ENCODE peak calls at places on chromosomes 3 and 15, in eight cellular contexts. One of them, this sample, is unnamed.

GRCh38 chr3:1087066-1087555 is 5.7 kb upstream of the CNTN6 start:
- DNase-seq in sigmoid colon: no peak
- DNase-seq in RWPE1: peak
- DNase-seq in foreskin fibroblast: peak
- DNase-seq in GM12878: no peak
- DNase-seq in epithelial cell of esophagus: peak
- DNase-seq in fibroblast of mammary gland: peak
- DNase-seq in MCF 10A: peak
- DNase-seq in this sample: no peak

GRCh38 chr15:90619939-90620338 is 90.2 kb downstream of the CRTC3 start:
- DNase-seq in sigmoid colon: no peak
- DNase-seq in RWPE1: no peak
- DNase-seq in foreskin fibroblast: no peak
- DNase-seq in GM12878: no peak
- DNase-seq in epithelial cell of esophagus: no peak
- DNase-seq in fibroblast of mammary gland: no peak
- DNase-seq in MCF 10A: no peak
- DNase-seq in this sample: no peak

GRCh38 chr3:142224482-142225072 is 808 bp downstream of the GK5 start:
- DNase-seq in sigmoid colon: no peak
- DNase-seq in RWPE1: no peak
- DNase-seq in foreskin fibroblast: no peak
- DNase-seq in GM12878: no peak
- DNase-seq in epithelial cell of esophagus: no peak
- DNase-seq in fibroblast of mammary gland: no peak
- DNase-seq in MCF 10A: no peak
- DNase-seq in this sample: no peak

GRCh38 chr15:63191895-63192603 is 2.6 kb downstream of the RAB8B start:
- DNase-seq in sigmoid colon: no peak
- DNase-seq in RWPE1: no peak
- DNase-seq in foreskin fibroblast: no peak
- DNase-seq in GM12878: peak
- DNase-seq in epithelial cell of esophagus: no peak
- DNase-seq in fibroblast of mammary gland: no peak
- DNase-seq in MCF 10A: no peak
- DNase-seq in this sample: no peak

GRCh38 chr15:31330836-31331235 is 4.2 kb downstream of the KLF13 start:
- DNase-seq in sigmoid colon: no peak
- DNase-seq in RWPE1: no peak
- DNase-seq in foreskin fibroblast: no peak
- DNase-seq in GM12878: no peak
- DNase-seq in epithelial cell of esophagus: no peak
- DNase-seq in fibroblast of mammary gland: no peak
- DNase-seq in MCF 10A: no peak
- DNase-seq in this sample: no peak

GRCh38 chr15:25675396-25675795 is 187.7 kb downstream of the ATP10A start:
- DNase-seq in sigmoid colon: no peak
- DNase-seq in RWPE1: no peak
- DNase-seq in foreskin fibroblast: no peak
- DNase-seq in GM12878: no peak
- DNase-seq in epithelial cell of esophagus: no peak
- DNase-seq in fibroblast of mammary gland: no peak
- DNase-seq in MCF 10A: no peak
- DNase-seq in this sample: no peak

GRCh38 chr3:31926543-31926942 is 54.5 kb downstream of the OSBPL10 start:
- DNase-seq in sigmoid colon: no peak
- DNase-seq in RWPE1: no peak
- DNase-seq in foreskin fibroblast: no peak
- DNase-seq in GM12878: no peak
- DNase-seq in epithelial cell of esophagus: no peak
- DNase-seq in fibroblast of mammary gland: no peak
- DNase-seq in MCF 10A: no peak
- DNase-seq in this sample: no peak

GRCh38 chr15:65355983-65356353 is 21.8 kb downstream of the IGDCC3 start:
- DNase-seq in sigmoid colon: no peak
- DNase-seq in RWPE1: no peak
- DNase-seq in foreskin fibroblast: no peak
- DNase-seq in GM12878: no peak
- DNase-seq in epithelial cell of esophagus: no peak
- DNase-seq in fibroblast of mammary gland: no peak
- DNase-seq in MCF 10A: no peak
- DNase-seq in this sample: no peak

GRCh38 chr3:132180337-132180791 is 136.8 kb upstream of the ACP3 start:
- DNase-seq in sigmoid colon: no peak
- DNase-seq in RWPE1: peak
- DNase-seq in foreskin fibroblast: peak
- DNase-seq in GM12878: peak
- DNase-seq in epithelial cell of esophagus: peak
- DNase-seq in fibroblast of mammary gland: peak
- DNase-seq in MCF 10A: peak
- DNase-seq in this sample: no peak

GRCh38 chr15:40342421-40343313 is 1.9 kb upstream of the CCDC9B start:
- DNase-seq in sigmoid colon: no peak
- DNase-seq in RWPE1: no peak
- DNase-seq in foreskin fibroblast: no peak
- DNase-seq in GM12878: no peak
- DNase-seq in epithelial cell of esophagus: peak
- DNase-seq in fibroblast of mammary gland: peak
- DNase-seq in MCF 10A: peak
- DNase-seq in this sample: no peak

GRCh38 chr3:157906627-157907026 is 199.6 kb downstream of the SHOX2 start:
- DNase-seq in sigmoid colon: no peak
- DNase-seq in RWPE1: no peak
- DNase-seq in foreskin fibroblast: no peak
- DNase-seq in GM12878: no peak
- DNase-seq in epithelial cell of esophagus: peak
- DNase-seq in fibroblast of mammary gland: peak
- DNase-seq in MCF 10A: peak
- DNase-seq in this sample: no peak

GRCh38 chr3:67415504-67415903 is 238.9 kb downstream of the SUCLG2 start:
- DNase-seq in sigmoid colon: no peak
- DNase-seq in RWPE1: no peak
- DNase-seq in foreskin fibroblast: peak
- DNase-seq in GM12878: no peak
- DNase-seq in epithelial cell of esophagus: no peak
- DNase-seq in fibroblast of mammary gland: peak
- DNase-seq in MCF 10A: no peak
- DNase-seq in this sample: no peak

GRCh38 chr3:67419779-67420178 is 234.6 kb downstream of the SUCLG2 start:
- DNase-seq in sigmoid colon: no peak
- DNase-seq in RWPE1: no peak
- DNase-seq in foreskin fibroblast: no peak
- DNase-seq in GM12878: no peak
- DNase-seq in epithelial cell of esophagus: no peak
- DNase-seq in fibroblast of mammary gland: no peak
- DNase-seq in MCF 10A: no peak
- DNase-seq in this sample: no peak

GRCh38 chr3:67414740-67415139 is 239.7 kb downstream of the SUCLG2 start:
- DNase-seq in sigmoid colon: no peak
- DNase-seq in RWPE1: no peak
- DNase-seq in foreskin fibroblast: no peak
- DNase-seq in GM12878: no peak
- DNase-seq in epithelial cell of esophagus: no peak
- DNase-seq in fibroblast of mammary gland: peak
- DNase-seq in MCF 10A: no peak
- DNase-seq in this sample: no peak

GRCh38 chr3:67418539-67419529 is 235.6 kb downstream of the SUCLG2 start:
- DNase-seq in sigmoid colon: no peak
- DNase-seq in RWPE1: no peak
- DNase-seq in foreskin fibroblast: no peak
- DNase-seq in GM12878: no peak
- DNase-seq in epithelial cell of esophagus: no peak
- DNase-seq in fibroblast of mammary gland: peak
- DNase-seq in MCF 10A: no peak
- DNase-seq in this sample: no peak

DNA sequence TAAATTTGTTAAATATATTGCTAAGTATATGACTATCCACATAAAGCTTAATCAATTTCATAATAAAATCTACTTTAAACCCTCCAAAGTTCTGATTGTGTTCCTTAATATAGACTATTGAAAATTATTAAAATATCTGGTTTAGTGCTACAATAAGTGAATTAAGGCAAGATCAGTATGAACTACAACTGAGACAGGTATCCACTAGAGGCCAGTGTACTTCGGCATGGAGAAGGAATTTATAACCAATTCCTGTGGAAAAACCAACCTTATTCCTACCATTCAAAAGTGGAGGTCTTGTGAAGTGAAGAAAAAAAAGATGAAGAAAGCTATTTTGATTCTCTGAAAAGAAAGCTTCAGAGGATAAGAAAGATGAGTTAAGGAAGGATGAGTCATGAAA is 237.7 kb downstream of the SUCLG2 start:
- DNase-seq in sigmoid colon: no peak
- DNase-seq in RWPE1: no peak
- DNase-seq in foreskin fibroblast: no peak
- DNase-seq in GM12878: no peak
- DNase-seq in epithelial cell of esophagus: no peak
- DNase-seq in fibroblast of mammary gland: peak
- DNase-seq in MCF 10A: no peak
- DNase-seq in this sample: no peak
- TF ChIP-seq CTCF in sigmoid colon: no peak
- TF ChIP-seq CTCF in RWPE1: no peak
- TF ChIP-seq CTCF in foreskin fibroblast: no peak
- TF ChIP-seq CTCF in GM12878: no peak
- TF ChIP-seq CTCF in epithelial cell of esophagus: no peak
- TF ChIP-seq CTCF in fibroblast of mammary gland: peak
- TF ChIP-seq CTCF in MCF 10A: no peak
- TF ChIP-seq CTCF in this sample: no peak

DNA sequence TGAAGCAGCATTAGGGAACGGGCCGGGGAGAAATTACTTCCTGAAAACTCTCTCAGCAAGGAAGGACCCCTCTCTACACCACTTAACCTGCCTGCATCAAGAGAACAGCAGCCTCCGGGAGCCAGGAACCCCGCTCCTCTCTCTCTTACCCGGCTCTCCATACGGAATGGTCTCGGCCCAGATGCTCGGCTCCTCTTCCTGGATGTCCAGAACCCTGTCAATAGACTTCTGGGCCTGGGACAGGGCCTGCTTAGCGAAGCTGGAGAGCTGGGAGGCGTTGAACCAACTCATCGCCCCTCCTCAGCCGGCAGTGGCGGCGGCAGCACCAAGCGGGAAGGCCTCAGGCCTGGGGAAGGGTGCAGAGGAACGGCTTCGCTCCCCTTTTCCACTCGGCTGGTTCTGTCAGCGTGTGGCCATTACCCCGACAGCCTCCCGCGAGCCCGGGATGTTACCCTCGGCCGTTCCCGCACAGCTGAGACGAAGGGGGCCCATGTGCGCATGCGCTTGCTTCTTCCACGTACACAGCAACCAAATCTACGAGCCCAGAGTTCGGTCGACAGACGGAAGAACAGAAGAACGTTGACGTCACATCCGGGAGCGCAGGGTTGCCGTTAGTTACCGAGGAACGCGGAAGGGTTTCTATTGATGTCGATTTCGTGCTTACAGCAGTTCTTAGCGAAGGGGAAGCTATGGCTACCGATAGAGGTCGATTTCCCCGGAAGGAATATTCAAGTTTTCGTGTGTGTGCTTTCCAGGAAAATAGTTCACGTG is at the start of gene TMF1:
- DNase-seq in sigmoid colon: peak
- DNase-seq in RWPE1: peak
- DNase-seq in foreskin fibroblast: peak
- DNase-seq in GM12878: peak
- DNase-seq in epithelial cell of esophagus: peak
- DNase-seq in fibroblast of mammary gland: peak
- DNase-seq in MCF 10A: peak
- DNase-seq in this sample: peak
- TF ChIP-seq CTCF in sigmoid colon: no peak
- TF ChIP-seq CTCF in RWPE1: no peak
- TF ChIP-seq CTCF in foreskin fibroblast: no peak
- TF ChIP-seq CTCF in GM12878: no peak
- TF ChIP-seq CTCF in epithelial cell of esophagus: no peak
- TF ChIP-seq CTCF in fibroblast of mammary gland: no peak
- TF ChIP-seq CTCF in MCF 10A: no peak
- TF ChIP-seq CTCF in this sample: no peak

GRCh38 chr3:139110072-139110830 is 65.6 kb upstream of the PRR23C start:
- DNase-seq in sigmoid colon: no peak
- DNase-seq in RWPE1: no peak
- DNase-seq in foreskin fibroblast: no peak
- DNase-seq in GM12878: no peak
- DNase-seq in epithelial cell of esophagus: no peak
- DNase-seq in fibroblast of mammary gland: no peak
- DNase-seq in MCF 10A: peak
- DNase-seq in this sample: no peak

GRCh38 chr3:139113766-139114165 is 69.1 kb upstream of the PRR23C start:
- DNase-seq in sigmoid colon: no peak
- DNase-seq in RWPE1: no peak
- DNase-seq in foreskin fibroblast: no peak
- DNase-seq in GM12878: no peak
- DNase-seq in epithelial cell of esophagus: no peak
- DNase-seq in fibroblast of mammary gland: no peak
- DNase-seq in MCF 10A: no peak
- DNase-seq in this sample: no peak

GRCh38 chr3:139111392-139112229 is 66.9 kb upstream of the PRR23C start:
- DNase-seq in sigmoid colon: no peak
- DNase-seq in RWPE1: peak
- DNase-seq in foreskin fibroblast: peak
- DNase-seq in GM12878: no peak
- DNase-seq in epithelial cell of esophagus: peak
- DNase-seq in fibroblast of mammary gland: peak
- DNase-seq in MCF 10A: peak
- DNase-seq in this sample: peak

GRCh38 chr3:139113231-139113749 is 68.6 kb upstream of the PRR23C start:
- DNase-seq in sigmoid colon: no peak
- DNase-seq in RWPE1: no peak
- DNase-seq in foreskin fibroblast: no peak
- DNase-seq in GM12878: no peak
- DNase-seq in epithelial cell of esophagus: no peak
- DNase-seq in fibroblast of mammary gland: no peak
- DNase-seq in MCF 10A: peak
- DNase-seq in this sample: no peak

GRCh38 chr3:139112230-139112558 is 67.5 kb upstream of the PRR23C start:
- DNase-seq in sigmoid colon: no peak
- DNase-seq in RWPE1: no peak
- DNase-seq in foreskin fibroblast: no peak
- DNase-seq in GM12878: no peak
- DNase-seq in epithelial cell of esophagus: no peak
- DNase-seq in fibroblast of mammary gland: no peak
- DNase-seq in MCF 10A: no peak
- DNase-seq in this sample: no peak
- TF ChIP-seq CTCF in sigmoid colon: no peak
- TF ChIP-seq CTCF in RWPE1: no peak
- TF ChIP-seq CTCF in foreskin fibroblast: no peak
- TF ChIP-seq CTCF in GM12878: no peak
- TF ChIP-seq CTCF in epithelial cell of esophagus: no peak
- TF ChIP-seq CTCF in fibroblast of mammary gland: no peak
- TF ChIP-seq CTCF in MCF 10A: no peak
- TF ChIP-seq CTCF in this sample: no peak

DNA sequence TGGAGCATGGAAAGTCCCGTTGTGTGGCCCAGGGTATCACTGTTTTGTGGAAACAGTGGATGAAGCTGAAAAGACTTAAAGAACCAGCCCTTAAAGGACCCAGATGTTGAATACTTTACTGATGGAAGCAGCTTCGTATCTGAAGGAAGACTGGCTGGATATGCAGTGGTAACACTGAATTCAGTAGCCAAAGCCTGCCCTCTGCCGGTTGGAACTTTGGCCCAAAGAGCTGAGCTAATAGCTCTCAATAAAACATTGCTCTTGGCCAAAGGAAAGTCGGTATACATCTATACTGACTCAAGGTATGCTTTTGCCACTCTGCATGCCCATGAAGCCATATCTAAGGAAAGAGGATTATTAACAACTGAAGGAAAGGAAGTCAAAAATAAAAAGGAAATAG is 885.4 kb downstream of the PDCD6IP start:
- DNase-seq in sigmoid colon: no peak
- DNase-seq in RWPE1: no peak
- DNase-seq in foreskin fibroblast: peak
- DNase-seq in GM12878: peak
- DNase-seq in epithelial cell of esophagus: peak
- DNase-seq in fibroblast of mammary gland: peak
- DNase-seq in MCF 10A: peak
- DNase-seq in this sample: peak
- TF ChIP-seq CTCF in sigmoid colon: peak
- TF ChIP-seq CTCF in RWPE1: peak
- TF ChIP-seq CTCF in foreskin fibroblast: peak
- TF ChIP-seq CTCF in GM12878: peak
- TF ChIP-seq CTCF in epithelial cell of esophagus: peak
- TF ChIP-seq CTCF in fibroblast of mammary gland: peak
- TF ChIP-seq CTCF in MCF 10A: peak
- TF ChIP-seq CTCF in this sample: peak